ENCODE peak calls at places on chromosomes 2 and 18, in nine cellular contexts. H is H9; Z is RWPE1; K is right atrium auricular region; Q is AG09319; F is left lung; P is neural crest cell; B is CD4-positive, alpha-beta T cell; R is B cell. U is an unnamed sample.
A peak's percentile ranks its signal among the peaks of the same experiment; 100 is the strongest.

GRCh38 chr2:128307595-128307994 is 11.1 kb downstream of the HS6ST1 start:
- DNase-seq in Z (no peak), B (no peak), K (no peak), Q (no peak), F (peak; percentile 45), H (no peak), P (no peak), R (no peak), U (no peak)

GRCh38 chr2:125444106-125444505 is 1211.9 kb upstream of the GYPC start:
- DNase-seq in Q (no peak), F (no peak), Z (no peak), H (no peak), R (no peak), B (no peak), P (no peak), K (no peak), U (no peak)

GRCh38 chr2:48364100-48364499 is 165.9 kb upstream of the STON1 start:
- DNase-seq in F (no peak), R (no peak), H (no peak), Z (no peak), P (no peak), B (no peak), Q (no peak), K (no peak), U (no peak)

GRCh38 chr2:151258121-151258520 is 3.5 kb downstream of the RBM43 start:
- DNase-seq in Q (peak; percentile 72), B (no peak), R (no peak), Z (peak; percentile 69), F (no peak), K (no peak), P (no peak), H (no peak), U (no peak)

GRCh38 chr2:218168635-218169462 is 2.1 kb upstream of the CXCR1 start:
- DNase-seq in Z (peak; percentile 29), Q (no peak), R (peak; percentile 78), P (peak; percentile 65), K (peak; percentile 63), H (peak; percentile 82), B (peak; percentile 59), F (no peak), U (peak; percentile 51)

GRCh38 chr2:135954020-135954628 is 31.3 kb downstream of the DARS1 start:
- DNase-seq in Q (no peak), H (no peak), Z (no peak), P (no peak), B (no peak), R (no peak), F (no peak), K (no peak), U (no peak)

GRCh38 chr2:2662847-2663356 is 331.8 kb upstream of the MYT1L start:
- DNase-seq in H (no peak), Q (no peak), R (no peak), K (no peak), B (no peak), P (no peak), F (no peak), Z (no peak), U (no peak)

GRCh38 chr18:47244041-47244440 is 7.4 kb downstream of the SKOR2 start:
- DNase-seq in H (no peak), P (no peak), R (no peak), F (no peak), Z (no peak), K (no peak), Q (no peak), B (no peak), U (no peak)

GRCh38 chr2:46276652-46277051 is 20.6 kb upstream of the EPAS1 start:
- DNase-seq in R (no peak), P (no peak), K (no peak), B (no peak), Z (no peak), Q (no peak), H (no peak), F (no peak), U (no peak)

GRCh38 chr2:90069290-90069894 is 1377.9 kb downstream of the RPIA start:
- DNase-seq in P (no peak), H (no peak), F (peak; percentile 82), Z (peak; percentile 25), Q (peak; percentile 3), R (peak; percentile 31), K (no peak), B (no peak), U (no peak)
- TF ChIP-seq CTCF in P (peak; percentile 56), H (peak; percentile 68), F (peak; percentile 55), Z (no peak), Q (peak; percentile 68), R (peak; percentile 61), K (no peak), B (no peak), U (peak; percentile 41)

GRCh38 chr2:65069425-65069824 is 13.2 kb downstream of the CEP68 start:
- DNase-seq in F (no peak), R (no peak), Z (no peak), K (no peak), P (no peak), H (no peak), Q (no peak), B (no peak), U (no peak)

GRCh38 chr2:65072181-65072970 is 16.2 kb downstream of the CEP68 start:
- DNase-seq in K (no peak), Q (no peak), Z (no peak), B (no peak), P (no peak), H (no peak), F (no peak), R (peak; percentile 68), U (no peak)

GRCh38 chr2:65070172-65070830 is 14.1 kb downstream of the CEP68 start:
- DNase-seq in F (no peak), Z (peak; percentile 46), B (no peak), R (no peak), Q (no peak), H (no peak), K (no peak), P (no peak), U (no peak)

GRCh38 chr2:65070856-65071255 is 14.6 kb downstream of the CEP68 start:
- DNase-seq in Q (no peak), H (no peak), K (no peak), Z (no peak), R (no peak), P (no peak), B (no peak), F (no peak), U (no peak)

DNA sequence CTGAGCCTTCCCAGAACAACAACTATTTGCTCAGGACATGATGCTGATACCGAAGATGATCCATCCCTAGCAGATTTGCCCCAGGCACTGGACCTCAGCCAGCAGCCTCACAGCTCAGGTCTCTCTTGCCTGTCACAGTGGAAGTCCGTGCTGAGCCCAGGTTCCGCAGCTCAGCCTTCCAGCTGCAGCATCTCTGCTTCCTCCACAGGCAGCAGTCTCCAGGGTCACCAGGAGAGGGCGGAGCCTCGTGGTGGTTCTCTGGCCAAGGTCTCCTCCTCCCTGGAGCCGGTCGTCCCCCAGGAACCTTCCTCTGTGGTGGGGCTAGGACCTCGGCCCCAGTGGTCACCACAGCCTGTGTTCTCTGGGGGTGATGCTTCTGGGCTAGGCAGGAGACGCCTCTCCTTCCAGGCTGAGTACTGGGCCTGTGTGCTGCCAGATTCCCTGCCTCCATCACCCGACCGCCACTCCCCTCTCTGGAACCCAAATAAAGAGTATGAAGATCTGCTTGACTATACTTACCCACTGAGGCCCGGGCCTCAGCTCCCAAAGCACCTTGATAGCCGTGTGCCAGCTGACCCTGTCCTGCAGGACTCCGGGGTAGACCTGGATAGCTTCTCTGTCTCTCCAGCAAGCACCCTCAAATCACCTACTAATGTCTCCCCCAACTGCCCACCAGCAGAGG is 15.4 kb downstream of the CEP68 start:
- DNase-seq in R (no peak), H (peak; percentile 68), P (no peak), Q (no peak), F (no peak), Z (no peak), K (no peak), B (no peak), U (no peak)
- TF ChIP-seq CTCF in R (no peak), H (peak; percentile 52), P (peak; percentile 33), Q (peak; percentile 25), F (no peak), Z (no peak), K (no peak), B (no peak), U (no peak)

DNA sequence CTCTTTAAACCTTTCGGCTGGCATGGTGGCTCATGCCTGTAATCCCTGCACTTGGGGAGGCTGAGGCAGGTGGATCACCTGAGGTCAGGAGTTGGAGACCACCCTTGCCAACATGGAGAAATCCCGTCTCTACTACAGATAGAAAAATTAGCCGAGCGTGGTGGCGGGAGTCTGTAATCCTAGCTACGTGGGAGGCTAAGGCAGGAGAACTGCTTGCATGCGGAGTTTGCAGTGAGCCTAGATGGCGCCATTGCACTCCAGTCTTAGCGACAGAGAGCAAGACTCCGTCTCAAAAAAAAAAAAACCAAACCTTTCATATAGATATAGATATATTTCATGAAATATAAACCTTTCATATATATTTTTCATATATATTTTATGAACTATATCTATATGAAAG is 864.7 kb downstream of the TRIB2 start:
- DNase-seq in P (peak; percentile 25), R (no peak), B (no peak), F (no peak), Z (no peak), H (peak; percentile 55), Q (no peak), K (no peak), U (no peak)
- TF ChIP-seq CTCF in P (peak; percentile 39), R (no peak), B (no peak), F (no peak), Z (no peak), H (peak; percentile 66), Q (no peak), K (no peak), U (no peak)

GRCh38 chr18:12423393-12423792 is 15.7 kb downstream of the PRELID3A start:
- DNase-seq in Z (no peak), B (no peak), K (no peak), R (no peak), H (no peak), P (no peak), Q (no peak), F (peak; percentile 75), U (no peak)

GRCh38 chr18:12424252-12424651 is 16.5 kb downstream of the PRELID3A start:
- DNase-seq in R (no peak), Q (no peak), B (no peak), Z (no peak), H (no peak), P (no peak), K (no peak), F (no peak), U (no peak)

GRCh38 chr18:12421732-12422131 is 14.0 kb downstream of the PRELID3A start:
- DNase-seq in Q (no peak), P (no peak), K (no peak), H (no peak), R (no peak), F (no peak), Z (no peak), B (no peak), U (no peak)

GRCh38 chr18:12423820-12424219 is 16.1 kb downstream of the PRELID3A start:
- DNase-seq in F (no peak), H (no peak), K (no peak), R (no peak), Q (no peak), P (no peak), B (no peak), Z (no peak), U (no peak)

DNA sequence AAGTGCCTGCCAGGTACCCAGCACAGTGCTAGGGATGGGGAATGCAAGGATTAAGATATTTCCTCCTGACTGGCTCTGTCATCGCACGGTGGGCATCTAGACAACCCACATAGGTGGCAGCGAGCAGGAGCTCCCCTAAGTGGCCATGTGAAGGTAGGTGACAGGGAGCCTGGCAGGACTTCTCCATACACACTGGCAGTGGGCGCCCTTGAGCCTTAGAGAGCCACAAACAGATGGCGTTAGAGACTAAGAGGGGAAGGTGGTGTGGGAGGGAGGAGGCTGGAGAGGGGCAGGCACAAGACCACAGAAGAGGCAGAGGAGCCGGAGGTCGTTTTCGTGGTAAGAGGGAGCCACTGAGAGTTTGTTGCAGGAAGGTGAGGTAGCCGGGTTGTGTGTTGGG is 15.2 kb downstream of the PRELID3A start:
- DNase-seq in Q (no peak), P (no peak), K (no peak), H (peak; percentile 69), Z (no peak), R (no peak), B (no peak), F (no peak), U (no peak)
- TF ChIP-seq CTCF in Q (no peak), P (no peak), K (no peak), H (peak; percentile 55), Z (no peak), R (no peak), B (no peak), F (no peak), U (no peak)

U was measured in heart right ventricle.